ENCODE peak calls at places on chromosomes 4 and X, in seven cellular contexts. W is activated B cell treated with CpG ODN at 0.5 μM for 24 hours, C is right atrium auricular region, B is pancreas, O is mucosa of descending colon, M is progenitor cell of endocrine pancreas, E is endothelial cell. P is an unnamed sample.

GRCh38 chr4:185115827-185116232 is 27.2 kb upstream of the SLC25A4 start:
- DNase-seq in W (no peak), C (peak), B (peak), O (no peak), M (peak), E (no peak), P (no peak)

GRCh38 chr4:40564004-40564403 is 65.7 kb downstream of the RBM47 start:
- DNase-seq in W (no peak), C (no peak), B (no peak), O (no peak), M (no peak), E (no peak), P (peak)

GRCh38 chrX:24870143-24870542 is 145.6 kb downstream of the ARX start:
- DNase-seq in W (no peak), C (no peak), B (no peak), O (no peak), M (no peak), E (no peak), P (no peak)

GRCh38 chr4:37008199-37008598 is 236.3 kb upstream of the NWD2 start:
- DNase-seq in W (no peak), C (no peak), B (no peak), O (peak), M (no peak), E (no peak), P (no peak)

GRCh38 chrX:13283512-13283911 is 36.3 kb downstream of the ATXN3L start:
- DNase-seq in W (no peak), C (no peak), B (no peak), O (no peak), M (no peak), E (no peak), P (no peak)

GRCh38 chrX:703466-704210 is 73.0 kb downstream of the SHOX start:
- DNase-seq in W (no peak), C (no peak), B (no peak), O (no peak), M (no peak), E (no peak), P (no peak)

GRCh38 chr4:123299212-123299651 is 97.4 kb upstream of the SPRY1 start:
- DNase-seq in W (no peak), C (no peak), B (no peak), O (no peak), M (no peak), E (no peak), P (no peak)

GRCh38 chr4:189313861-189314513 is 626.7 kb upstream of the FRG1 start:
- DNase-seq in W (no peak), C (no peak), B (no peak), O (no peak), M (no peak), E (no peak), P (no peak)

GRCh38 chrX:39613508-39613921 is 484.2 kb downstream of the BCOR start:
- DNase-seq in W (peak), C (no peak), B (peak), O (no peak), M (no peak), E (peak), P (no peak)

GRCh38 chr4:116529129-116529528 is 556.2 kb downstream of the TRAM1L1 start:
- DNase-seq in W (no peak), C (no peak), B (no peak), O (no peak), M (no peak), E (no peak), P (no peak)

GRCh38 chr4:182449186-182449880 is 206.1 kb downstream of the TENM3 start:
- DNase-seq in W (no peak), C (no peak), B (no peak), O (no peak), M (no peak), E (peak), P (no peak)

GRCh38 chrX:17160971-17161370 is 214.0 kb upstream of the NHS start:
- DNase-seq in W (no peak), C (no peak), B (no peak), O (no peak), M (no peak), E (no peak), P (no peak)

GRCh38 chrX:40855411-40855810 is 120.1 kb upstream of the MED14 start:
- DNase-seq in W (no peak), C (no peak), B (no peak), O (no peak), M (no peak), E (no peak), P (no peak)

GRCh38 chrX:136711147-136711546 is 63.2 kb downstream of the CD40LG start:
- DNase-seq in W (no peak), C (no peak), B (no peak), O (no peak), M (no peak), E (peak), P (no peak)

GRCh38 chrX:13000311-13000811 is 25.5 kb downstream of the TMSB4X start:
- DNase-seq in W (no peak), C (no peak), B (peak), O (no peak), M (no peak), E (no peak), P (no peak)

GRCh38 chr4:165464813-165465381 is 86.1 kb downstream of the CPE start:
- DNase-seq in W (no peak), C (no peak), B (no peak), O (no peak), M (no peak), E (no peak), P (no peak)

GRCh38 chr4:173528378-173529321 is 1.4 kb downstream of the HAND2 start:
- DNase-seq in W (no peak), C (no peak), B (no peak), O (no peak), M (no peak), E (no peak), P (no peak)

GRCh38 chr4:169282429-169283113 is 11.8 kb upstream of the SH3RF1 start:
- DNase-seq in W (no peak), C (no peak), B (no peak), O (no peak), M (no peak), E (no peak), P (no peak)

GRCh38 chr4:180827610-180828009 is 1415.6 kb upstream of the TENM3 start:
- DNase-seq in W (no peak), C (no peak), B (no peak), O (no peak), M (no peak), E (no peak), P (no peak)

GRCh38 chrX:124098089-124098488 is 136.6 kb downstream of the STAG2 start:
- DNase-seq in W (no peak), C (no peak), B (no peak), O (no peak), M (no peak), E (no peak), P (no peak)

GRCh38 chr4:187124311-187124710 is 400.7 kb upstream of the FAT1 start:
- DNase-seq in W (no peak), C (no peak), B (no peak), O (no peak), M (no peak), E (no peak), P (no peak)

GRCh38 chr4:75289843-75290616 is 224.2 kb downstream of the RCHY1 start:
- DNase-seq in W (no peak), C (no peak), B (no peak), O (no peak), M (no peak), E (peak), P (no peak)

GRCh38 chr4:158004101-158004500 is 168.7 kb downstream of the GASK1B start:
- DNase-seq in W (no peak), C (no peak), B (no peak), O (no peak), M (no peak), E (no peak), P (no peak)

DNA sequence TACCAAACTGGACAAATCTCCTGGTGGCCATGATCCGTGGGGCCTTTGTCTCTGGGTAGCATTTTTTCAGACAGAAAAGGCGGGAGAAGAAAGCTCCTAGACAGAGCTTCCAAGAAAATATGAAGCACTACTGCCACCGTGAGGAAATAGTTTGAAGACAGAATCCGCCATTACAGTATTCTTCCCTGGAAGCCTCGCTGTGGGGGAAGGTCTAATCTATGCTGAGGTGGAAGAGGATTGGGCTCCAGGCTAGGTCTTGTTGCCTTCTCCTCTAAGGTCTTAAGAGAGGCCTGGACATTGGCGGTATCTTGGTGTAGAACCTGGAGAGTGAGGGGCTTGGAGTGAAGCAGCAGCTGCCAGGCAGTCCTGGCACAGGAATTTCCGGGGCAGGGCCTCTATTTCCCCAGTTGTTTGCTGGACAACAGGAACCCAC is 218.9 kb downstream of the OR13H1 start:
- DNase-seq in W (no peak), C (no peak), B (no peak), O (no peak), M (no peak), E (peak), P (no peak)
- TF ChIP-seq CTCF in W (no peak), C (peak), B (peak), O (no peak), M (no peak), E (no peak), P (no peak)

GRCh38 chr4:140149851-140150635 is 3.9 kb downstream of the MAML3 start:
- DNase-seq in W (peak), C (peak), B (peak), O (peak), M (peak), E (peak), P (peak)
- TF ChIP-seq CTCF in W (no peak), C (no peak), B (no peak), O (no peak), M (peak), E (no peak), P (no peak)

GRCh38 chr4:8283631-8284121 is 14.1 kb downstream of the HTRA3 start:
- DNase-seq in W (no peak), C (no peak), B (no peak), O (peak), M (no peak), E (no peak), P (no peak)

GRCh38 chr4:8284391-8284790 is 14.8 kb downstream of the HTRA3 start:
- DNase-seq in W (no peak), C (no peak), B (no peak), O (peak), M (no peak), E (no peak), P (no peak)

GRCh38 chr4:8285976-8286718 is 16.6 kb downstream of the HTRA3 start:
- DNase-seq in W (no peak), C (no peak), B (no peak), O (peak), M (no peak), E (no peak), P (no peak)

GRCh38 chr4:8286719-8287355 is 17.3 kb downstream of the HTRA3 start:
- DNase-seq in W (no peak), C (no peak), B (no peak), O (peak), M (no peak), E (no peak), P (no peak)

GRCh38 chr4:8285143-8285975 is 15.8 kb downstream of the HTRA3 start:
- DNase-seq in W (no peak), C (no peak), B (no peak), O (peak), M (no peak), E (no peak), P (no peak)
- TF ChIP-seq CTCF in W (no peak), C (no peak), B (no peak), O (no peak), M (no peak), E (no peak), P (no peak)

DNA sequence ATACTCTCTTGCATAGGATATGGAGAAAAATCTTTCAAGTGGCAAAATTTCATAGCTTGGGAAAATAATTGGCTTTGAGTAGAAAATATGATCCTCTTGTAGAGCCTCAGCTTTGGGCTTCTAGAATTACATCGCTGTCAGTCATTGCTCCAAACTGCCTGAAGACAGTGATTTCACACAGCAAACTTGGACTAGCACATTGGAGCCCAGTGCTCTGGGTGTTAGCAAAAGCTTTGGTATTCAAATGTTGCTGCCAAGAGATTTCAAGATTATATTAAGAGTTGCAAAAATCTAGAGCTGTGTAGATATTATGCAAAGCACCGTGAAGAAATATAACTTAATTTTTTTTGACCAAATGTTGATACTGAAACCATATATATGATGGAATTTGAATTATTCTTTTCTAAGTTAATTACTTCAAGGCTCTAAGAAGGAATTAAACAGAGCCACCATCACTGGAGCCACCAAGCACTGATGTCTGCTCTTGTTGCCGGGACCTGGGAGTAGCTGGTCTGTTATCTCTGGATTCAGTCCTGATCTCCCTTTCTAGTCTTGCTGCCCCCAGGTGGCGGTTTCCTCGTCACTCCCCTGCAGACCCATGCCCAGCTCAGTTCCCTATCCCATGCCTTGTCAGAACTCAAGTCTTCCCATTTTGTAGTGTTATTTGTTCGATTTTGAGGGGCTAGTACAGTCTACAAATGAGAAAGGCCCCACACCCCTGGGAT is 260.7 kb upstream of the SFRP2 start:
- DNase-seq in W (no peak), C (no peak), B (no peak), O (no peak), M (no peak), E (peak), P (no peak)
- TF ChIP-seq CTCF in W (no peak), C (no peak), B (no peak), O (no peak), M (peak), E (no peak), P (no peak)

DNA sequence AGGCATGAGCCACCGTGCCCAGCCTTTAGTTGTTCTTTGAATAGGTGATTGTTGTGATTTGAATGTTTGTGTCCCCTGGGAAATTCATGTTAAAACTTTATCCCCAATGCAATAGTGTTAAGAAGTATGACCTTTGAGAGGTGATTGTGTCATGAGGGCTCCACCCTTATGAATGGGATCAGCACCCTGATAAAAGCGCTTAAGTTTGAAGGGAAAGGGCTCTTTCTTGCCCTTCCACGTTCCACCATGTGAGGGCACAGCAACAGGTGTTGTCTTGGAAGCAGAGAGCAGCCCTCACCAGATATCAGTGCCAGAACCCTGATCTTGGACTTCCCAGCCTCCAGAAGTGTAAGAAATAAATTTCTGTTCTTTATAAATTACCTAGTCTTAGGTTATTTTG is 33.7 kb upstream of the RP2 start:
- DNase-seq in W (no peak), C (no peak), B (no peak), O (no peak), M (no peak), E (no peak), P (no peak)
- TF ChIP-seq CTCF in W (no peak), C (no peak), B (no peak), O (no peak), M (peak), E (no peak), P (no peak)

GRCh38 chr4:151600432-151600831 is 160.4 kb downstream of the GATB start:
- DNase-seq in W (no peak), C (no peak), B (no peak), O (no peak), M (no peak), E (no peak), P (no peak)

GRCh38 chr4:151603377-151603776 is 157.4 kb downstream of the GATB start:
- DNase-seq in W (no peak), C (no peak), B (no peak), O (no peak), M (no peak), E (no peak), P (no peak)

GRCh38 chr4:151606061-151606460 is 154.7 kb downstream of the GATB start:
- DNase-seq in W (no peak), C (no peak), B (no peak), O (no peak), M (no peak), E (no peak), P (no peak)

GRCh38 chr4:151605215-151605614 is 155.6 kb downstream of the GATB start:
- DNase-seq in W (no peak), C (no peak), B (no peak), O (no peak), M (no peak), E (no peak), P (no peak)

DNA sequence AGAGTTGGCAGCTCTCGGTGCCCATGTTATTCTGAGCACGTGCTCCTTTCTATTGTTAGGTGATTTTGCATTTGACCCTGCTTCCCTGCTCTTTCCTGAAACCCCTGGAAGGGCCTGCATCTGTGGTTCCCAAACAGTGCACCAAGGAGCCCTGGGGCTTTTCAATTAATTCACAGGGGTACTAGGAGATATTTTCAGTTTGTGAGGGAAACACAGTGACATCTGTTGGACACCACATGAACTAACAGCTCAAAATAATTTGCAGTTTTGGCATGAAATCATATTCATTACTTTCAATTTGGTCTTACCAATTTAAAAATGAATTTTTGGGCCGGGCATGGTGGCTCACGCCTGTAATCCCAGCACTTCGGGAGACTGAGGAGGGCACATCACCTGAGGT is 156.6 kb downstream of the GATB start:
- DNase-seq in W (no peak), C (no peak), B (no peak), O (no peak), M (no peak), E (no peak), P (no peak)
- TF ChIP-seq CTCF in W (no peak), C (peak), B (peak), O (no peak), M (peak), E (peak), P (no peak)

DNA sequence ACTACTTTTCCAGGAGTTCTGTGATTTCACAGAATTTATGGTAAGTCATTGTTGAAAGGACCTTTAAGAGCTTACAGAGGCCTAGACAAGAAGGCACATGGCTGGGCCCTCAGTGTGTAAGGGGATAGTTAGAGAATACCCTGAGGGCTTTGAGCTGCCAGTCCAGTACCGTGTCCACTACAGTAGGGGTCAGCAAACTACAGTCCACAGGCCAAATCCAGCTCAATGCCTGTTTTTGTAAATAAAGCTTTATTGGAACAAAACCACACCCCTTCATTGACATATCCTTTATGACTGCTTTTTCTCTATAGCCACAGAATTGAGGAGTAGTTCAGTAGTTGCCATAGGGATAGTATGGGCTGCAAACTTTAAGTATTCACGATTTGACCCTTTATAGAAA is 176.2 kb downstream of the MID1 start:
- DNase-seq in W (no peak), C (no peak), B (no peak), O (no peak), M (no peak), E (peak), P (no peak)
- TF ChIP-seq CTCF in W (no peak), C (no peak), B (no peak), O (no peak), M (no peak), E (no peak), P (no peak)

GRCh38 chrX:139559383-139560042 is 29.0 kb downstream of the F9 start:
- DNase-seq in W (no peak), C (no peak), B (no peak), O (no peak), M (peak), E (peak), P (no peak)
- TF ChIP-seq CTCF in W (no peak), C (peak), B (peak), O (no peak), M (peak), E (peak), P (peak)

P was measured in CD14-positive monocyte.